ENCODE peak calls at places on chromosomes 6 and 20, in four cellular contexts. J is neural progenitor cell, P is SK-N-SH, W is GM23248. R is an unnamed sample. For H3K4me1 and H3F3A, the result is how much of the 10 kb centered on the place peaks cover.

GRCh38 chr6:166240889-166241288 is 67.3 kb downstream of the PRR18 start:
- DNase-seq in P (no peak), J (no peak), W (no peak), R (no peak)

GRCh38 chr20:17281478-17281877 is 54.6 kb downstream of the PCSK2 start:
- DNase-seq in P (peak), J (peak), W (peak), R (peak)

GRCh38 chr6:118706702-118707101 is 55.3 kb upstream of the CEP85L start:
- DNase-seq in J (no peak), P (no peak), W (peak), R (no peak)

GRCh38 chr20:46253391-46253790 is 54.9 kb downstream of the CDH22 start:
- DNase-seq in W (peak), J (peak), P (peak), R (peak)

GRCh38 chr6:6176829-6177228 is 143.6 kb downstream of the F13A1 start:
- DNase-seq in W (no peak), P (no peak), J (no peak), R (no peak)

GRCh38 chr6:118391086-118391485 is 157.0 kb upstream of the PLN start:
- DNase-seq in W (peak), P (no peak), J (no peak), R (no peak)

GRCh38 chr20:55919319-55919718 is 86.0 kb downstream of the CBLN4 start:
- DNase-seq in W (no peak), P (no peak), J (no peak), R (no peak)

GRCh38 chr6:113668712-113669408 is 188.3 kb upstream of the MARCKS start:
- DNase-seq in P (no peak), J (no peak), W (no peak), R (peak)

DNA sequence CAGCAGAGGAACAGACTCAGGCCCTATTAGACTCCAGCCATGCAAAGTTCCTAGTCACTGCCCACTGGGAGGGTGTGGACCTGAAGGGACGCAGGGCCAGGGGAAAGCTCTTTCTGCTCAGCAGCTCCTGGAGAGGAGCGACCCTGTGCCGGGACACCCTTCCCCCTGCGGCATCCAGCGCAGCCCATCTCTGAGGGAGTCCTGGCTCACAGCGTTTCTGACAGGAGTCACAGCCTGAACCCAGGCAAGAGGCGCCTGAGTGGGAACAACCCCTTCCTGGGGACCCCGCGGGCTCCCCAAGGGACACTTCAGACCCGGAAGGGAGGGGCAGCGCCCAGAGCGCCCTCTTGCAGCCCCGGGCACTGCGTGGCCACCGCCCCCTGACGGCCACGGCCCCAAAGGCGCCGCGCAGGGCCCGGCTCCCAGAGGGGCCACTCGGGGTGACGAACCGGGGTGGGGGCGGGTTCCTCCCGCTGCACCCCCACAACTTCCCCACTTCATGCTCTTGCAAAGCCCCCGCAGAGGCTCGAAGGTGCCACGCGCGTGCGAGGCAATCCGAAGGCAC is 853 bp downstream of the UCKL1 start:
- DNase-seq in P (peak), J (peak), W (peak), R (peak)
- H3K4me1 ChIP-seq in P (under half), J (under half), W (under half), R (under half)

GRCh38 chr20:37519508-37520416 is 1.3 kb upstream of the NNAT start:
- DNase-seq in W (no peak), P (peak), J (peak), R (no peak)
- H3F3A ChIP-seq in W (under half), P (under half), J (under half), R (under half)

GRCh38 chr6:39995633-39996032 is 61.4 kb upstream of the MOCS1 start:
- DNase-seq in P (no peak), J (no peak), W (no peak), R (no peak)
- H3K4me2 ChIP-seq in P (no peak), J (no peak), W (no peak), R (no peak)

GRCh38 chr6:142899101-142899760 is 45.7 kb downstream of the HIVEP2 start:
- DNase-seq in W (no peak), J (peak), P (no peak), R (no peak)
- H3K4me1 ChIP-seq in W (under half), J (under half), P (under half), R (under half)

DNA sequence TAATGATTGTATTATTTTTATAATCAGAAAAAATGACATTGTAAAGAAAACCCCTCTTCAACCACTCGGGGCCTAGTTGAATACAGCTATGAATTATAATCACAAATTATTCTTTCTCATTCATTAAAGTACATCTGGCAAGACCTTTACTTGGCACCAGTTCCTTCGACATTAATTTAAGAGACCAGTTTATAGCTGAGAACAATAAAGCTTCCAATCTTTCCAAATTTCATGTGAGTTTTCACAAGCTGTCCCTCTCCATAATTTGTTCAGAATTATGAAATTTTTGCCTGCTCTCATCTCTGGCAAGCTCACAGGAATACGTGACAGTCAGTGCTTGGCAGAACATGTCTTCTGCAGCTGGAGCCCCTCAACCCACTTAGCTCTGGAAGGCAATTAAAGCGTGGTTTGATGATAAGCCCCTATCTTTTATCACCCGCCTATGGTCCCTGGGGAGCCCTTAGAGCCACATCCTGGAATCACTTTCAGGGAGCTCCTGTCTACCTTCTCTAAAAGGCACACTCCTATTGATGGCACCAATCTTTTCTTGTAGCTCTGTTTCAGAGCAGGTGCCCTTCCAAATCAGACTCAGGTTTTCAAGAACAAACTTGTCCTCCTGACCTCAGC is 237.2 kb upstream of the PRND start:
- DNase-seq in P (no peak), J (no peak), W (no peak), R (no peak)
- H3F3A ChIP-seq in P (under half), J (under half), W (under half), R (under half)

DNA sequence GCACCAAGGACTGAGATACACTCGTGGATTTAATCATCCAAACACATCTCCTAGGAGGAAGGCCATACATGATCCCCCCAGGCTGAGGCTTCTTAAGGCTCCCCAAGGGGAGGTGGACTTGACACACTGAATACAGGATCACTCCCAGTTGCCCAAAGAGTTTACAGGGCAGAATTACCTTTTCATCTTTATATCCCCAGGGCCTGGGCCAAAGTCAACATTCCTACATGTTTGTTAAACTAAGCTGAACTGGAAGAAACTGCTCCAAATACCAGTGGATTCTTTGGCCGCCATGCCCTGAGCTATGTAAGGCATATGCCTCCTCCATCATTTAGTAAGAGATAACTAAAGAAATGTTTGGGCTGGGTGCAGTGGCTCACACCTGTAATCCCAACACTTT is 22.2 kb upstream of the SERPINB1 start:
- DNase-seq in P (no peak), J (no peak), W (no peak), R (no peak)
- H3K4me2 ChIP-seq in P (no peak), J (no peak), W (no peak), R (no peak)

GRCh38 chr20:61514018-61514755 is 262.1 kb downstream of the CDH4 start:
- DNase-seq in J (no peak), P (no peak), W (no peak), R (no peak)
- H3K4me1 ChIP-seq in J (under half), P (under half), W (under half), R (under half)

GRCh38 chr20:25452333-25452732 is 44.9 kb downstream of the GINS1 start:
- DNase-seq in J (no peak), P (no peak), W (no peak), R (no peak)
- H3F3A ChIP-seq in J (under half), P (under half), W (under half), R (under half)

DNA sequence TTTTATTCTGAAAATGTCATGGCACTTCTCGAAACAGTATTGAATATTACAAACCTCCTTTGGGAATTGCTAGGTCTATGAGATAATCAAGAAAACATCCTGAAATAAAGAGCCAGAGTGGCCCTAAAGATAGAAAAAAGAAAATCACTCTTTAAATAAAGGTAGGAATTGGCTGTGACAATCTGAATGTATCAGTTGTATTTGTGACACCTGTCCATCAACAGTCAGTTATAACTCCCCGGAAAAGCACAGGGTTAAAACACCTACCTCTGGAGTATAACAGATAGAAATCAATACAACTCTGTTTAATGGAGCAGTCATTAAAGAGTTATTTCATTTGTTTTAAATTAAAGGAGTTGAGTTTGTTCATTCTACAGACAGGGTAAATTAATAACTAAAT is 21.2 kb downstream of the RNF24 start:
- DNase-seq in P (no peak), J (no peak), W (no peak), R (no peak)
- H3K4me2 ChIP-seq in P (no peak), J (no peak), W (no peak), R (no peak)

R was measured in PC-3.